ENCODE peak calls at places on chromosome 14, in four cellular contexts. Q is epithelial cell of proximal tubule, I is AG10803, N is transverse colon. A is an unnamed sample.

GRCh38 chr14:36021030-36021422 is 155.5 kb downstream of the PTCSC3 start:
- DNase-seq in Q (no peak), I (no peak), N (no peak), A (no peak)

GRCh38 chr14:36583242-36584166 is 1.1 kb upstream of the NKX2-8 start:
- DNase-seq in Q (no peak), I (no peak), N (no peak), A (no peak)

GRCh38 chr14:88128811-88129210 is 123.9 kb downstream of the GPR65 start:
- DNase-seq in Q (no peak), I (no peak), N (peak), A (no peak)

GRCh38 chr14:49992901-49993335 is 100.0 kb downstream of the ARF6 start:
- DNase-seq in Q (no peak), I (peak), N (no peak), A (peak)

GRCh38 chr14:94805726-94806288 is 35.9 kb upstream of the GSC start:
- DNase-seq in Q (no peak), I (peak), N (peak), A (no peak)

GRCh38 chr14:51677276-51677675 is 25.6 kb downstream of the FRMD6 start:
- DNase-seq in Q (peak), I (peak), N (no peak), A (peak)

GRCh38 chr14:66425402-66425801 is 60.8 kb upstream of the CCDC196 start:
- DNase-seq in Q (no peak), I (no peak), N (no peak), A (no peak)

GRCh38 chr14:88363624-88364023 is 21.8 kb upstream of the SPATA7 start:
- DNase-seq in Q (no peak), I (no peak), N (no peak), A (no peak)

GRCh38 chr14:89673499-89674225 is 256.6 kb upstream of the FOXN3 start:
- DNase-seq in Q (no peak), I (peak), N (peak), A (peak)

DNA sequence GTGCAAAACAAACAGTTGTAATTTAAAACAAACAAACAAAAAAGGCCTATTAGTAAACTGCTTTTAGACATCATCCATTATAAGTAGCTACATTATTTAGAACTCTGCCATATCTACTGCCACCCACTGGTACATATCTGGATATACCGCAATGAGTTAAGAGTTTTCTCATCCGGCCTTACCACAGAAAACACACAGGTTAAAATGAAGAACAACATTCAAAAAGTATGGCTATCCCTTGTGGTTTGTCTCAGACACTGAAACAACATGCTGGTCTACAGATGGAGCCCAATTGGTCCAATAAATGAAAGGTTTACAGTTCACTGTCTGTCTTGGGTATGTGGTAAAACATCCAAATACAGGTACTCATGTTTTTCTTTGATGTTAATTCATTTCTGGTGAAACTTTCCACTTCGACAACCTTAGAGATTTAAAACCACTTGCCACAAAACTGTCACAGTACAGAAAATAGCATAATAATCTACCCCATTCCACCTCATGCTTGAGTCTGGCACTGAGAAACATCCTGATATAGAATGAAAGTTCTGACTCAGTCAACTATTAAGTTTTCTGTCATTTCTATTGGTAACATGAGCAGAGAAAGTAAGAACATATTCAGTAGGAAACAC is 354.3 kb downstream of the CEP128 start:
- DNase-seq in Q (peak), I (peak), N (no peak), A (peak)
- TF ChIP-seq CTCF in Q (peak), I (peak), N (peak), A (peak)

GRCh38 chr14:55625481-55625880 is 45.5 kb downstream of the KTN1 start:
- DNase-seq in Q (no peak), I (peak), N (no peak), A (no peak)
- H3K4me3 ChIP-seq in Q (no peak), I (no peak), N (no peak), A (no peak)

GRCh38 chr14:76083796-76084195 is 67.9 kb upstream of the GPATCH2L start:
- DNase-seq in Q (no peak), I (no peak), N (no peak), A (no peak)

GRCh38 chr14:76084374-76084773 is 67.3 kb upstream of the GPATCH2L start:
- DNase-seq in Q (no peak), I (no peak), N (no peak), A (no peak)

GRCh38 chr14:76086636-76087035 is 65.1 kb upstream of the GPATCH2L start:
- DNase-seq in Q (no peak), I (no peak), N (no peak), A (no peak)

GRCh38 chr14:76081642-76082041 is 70.1 kb upstream of the GPATCH2L start:
- DNase-seq in Q (no peak), I (no peak), N (no peak), A (no peak)

DNA sequence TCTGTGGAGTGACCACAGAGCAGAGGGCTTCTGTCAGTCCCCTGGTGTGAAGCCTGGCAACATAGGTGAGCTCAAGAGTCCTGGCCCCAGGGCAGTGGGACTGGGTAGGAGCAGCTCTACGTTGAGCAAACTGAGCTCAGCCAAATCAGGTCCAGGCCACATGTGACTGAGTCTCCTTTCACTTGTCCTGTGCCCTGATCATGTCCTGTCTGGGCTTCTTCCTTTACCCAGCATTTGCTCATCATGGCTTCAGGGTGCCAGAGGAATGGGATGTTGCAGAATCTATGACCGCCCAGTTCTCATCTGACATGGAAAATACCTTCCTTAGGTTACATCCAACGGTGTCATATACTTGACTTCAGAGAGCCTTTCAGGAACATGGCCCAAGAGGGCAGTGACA is 66.4 kb upstream of the GPATCH2L start:
- DNase-seq in Q (no peak), I (no peak), N (no peak), A (no peak)
- TF ChIP-seq CTCF in Q (no peak), I (no peak), N (no peak), A (no peak)

DNA sequence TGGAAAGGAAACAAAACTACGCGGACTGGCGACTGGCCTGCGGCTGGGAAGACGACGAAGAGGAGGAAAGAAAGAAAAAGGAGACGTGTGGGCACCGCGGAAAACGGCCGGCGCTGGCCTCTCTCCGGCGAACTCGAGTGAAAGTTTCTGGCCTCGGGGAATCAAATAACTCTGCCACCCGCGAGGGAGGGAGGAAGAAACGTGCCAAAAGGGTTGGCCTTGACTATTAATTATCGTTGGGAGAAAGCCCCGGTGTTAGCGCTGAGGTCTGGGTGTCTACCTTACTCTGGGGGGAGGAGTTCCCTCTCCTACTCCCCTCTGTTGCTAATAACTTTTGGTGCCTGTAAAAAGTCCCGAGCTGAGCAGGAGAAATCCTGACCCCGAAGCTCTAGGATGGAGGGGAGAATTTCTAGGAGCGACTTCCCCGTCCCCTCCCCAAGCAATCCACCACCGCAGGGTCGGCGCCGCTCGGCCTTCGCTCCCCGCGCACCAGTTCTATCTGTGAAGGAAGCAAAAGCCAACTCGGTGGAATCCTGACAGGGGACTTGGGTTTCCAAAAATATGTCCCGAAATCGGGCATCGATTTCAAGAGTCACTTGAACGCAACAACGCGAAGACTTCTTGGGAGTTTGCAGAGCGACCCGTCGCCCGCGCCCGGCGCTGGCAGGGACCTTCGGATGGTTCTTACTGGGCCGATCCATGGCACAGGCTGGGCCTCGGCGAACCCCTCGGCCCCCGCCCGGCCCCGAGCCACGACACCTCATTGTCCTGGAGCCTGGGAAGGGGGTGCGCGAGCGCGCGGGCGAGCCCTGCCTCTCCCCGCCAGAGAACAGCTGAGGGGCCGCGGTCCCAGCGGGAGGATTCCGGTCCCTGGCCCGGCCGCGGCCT is 1.7 kb downstream of the OTX2 start:
- DNase-seq in Q (no peak), I (no peak), N (no peak), A (no peak)
- H3K4me3 ChIP-seq in Q (no peak), I (no peak), N (no peak), A (no peak)

DNA sequence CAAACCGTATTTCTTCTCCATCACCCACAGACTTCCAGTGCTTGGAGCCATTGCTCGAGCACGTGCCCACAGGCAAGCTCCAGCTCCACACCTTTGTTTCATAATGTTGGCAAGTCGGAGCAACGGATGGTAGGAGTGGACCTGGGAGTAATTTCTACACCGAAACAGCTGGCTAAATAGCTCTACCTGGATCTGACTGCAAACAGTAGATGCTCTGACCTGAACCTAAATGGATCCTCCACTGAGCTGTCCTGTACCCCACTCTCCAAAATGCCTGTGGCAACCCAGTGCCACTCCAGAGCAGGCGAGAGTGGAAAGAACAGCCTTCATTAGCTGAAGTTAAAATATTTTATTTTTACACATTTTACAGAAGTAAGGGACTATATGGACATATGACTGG is 108.7 kb downstream of the BMP4 start:
- DNase-seq in Q (no peak), I (no peak), N (no peak), A (no peak)
- TF ChIP-seq CTCF in Q (no peak), I (no peak), N (no peak), A (no peak)

GRCh38 chr14:59530349-59530748 is 46.0 kb downstream of the JKAMP start:
- DNase-seq in Q (no peak), I (no peak), N (no peak), A (no peak)

GRCh38 chr14:59534361-59534987 is 42.1 kb downstream of the CCDC175 start:
- DNase-seq in Q (no peak), I (no peak), N (no peak), A (peak)

GRCh38 chr14:59529189-59529588 is 44.9 kb downstream of the JKAMP start:
- DNase-seq in Q (no peak), I (no peak), N (no peak), A (peak)
- H3K4me3 ChIP-seq in Q (no peak), I (no peak), N (no peak), A (no peak)

GRCh38 chr14:81625343-81625742 is 91.7 kb upstream of the SEL1L start:
- DNase-seq in Q (no peak), I (peak), N (no peak), A (peak)
- TF ChIP-seq CTCF in Q (peak), I (peak), N (peak), A (no peak)

DNA sequence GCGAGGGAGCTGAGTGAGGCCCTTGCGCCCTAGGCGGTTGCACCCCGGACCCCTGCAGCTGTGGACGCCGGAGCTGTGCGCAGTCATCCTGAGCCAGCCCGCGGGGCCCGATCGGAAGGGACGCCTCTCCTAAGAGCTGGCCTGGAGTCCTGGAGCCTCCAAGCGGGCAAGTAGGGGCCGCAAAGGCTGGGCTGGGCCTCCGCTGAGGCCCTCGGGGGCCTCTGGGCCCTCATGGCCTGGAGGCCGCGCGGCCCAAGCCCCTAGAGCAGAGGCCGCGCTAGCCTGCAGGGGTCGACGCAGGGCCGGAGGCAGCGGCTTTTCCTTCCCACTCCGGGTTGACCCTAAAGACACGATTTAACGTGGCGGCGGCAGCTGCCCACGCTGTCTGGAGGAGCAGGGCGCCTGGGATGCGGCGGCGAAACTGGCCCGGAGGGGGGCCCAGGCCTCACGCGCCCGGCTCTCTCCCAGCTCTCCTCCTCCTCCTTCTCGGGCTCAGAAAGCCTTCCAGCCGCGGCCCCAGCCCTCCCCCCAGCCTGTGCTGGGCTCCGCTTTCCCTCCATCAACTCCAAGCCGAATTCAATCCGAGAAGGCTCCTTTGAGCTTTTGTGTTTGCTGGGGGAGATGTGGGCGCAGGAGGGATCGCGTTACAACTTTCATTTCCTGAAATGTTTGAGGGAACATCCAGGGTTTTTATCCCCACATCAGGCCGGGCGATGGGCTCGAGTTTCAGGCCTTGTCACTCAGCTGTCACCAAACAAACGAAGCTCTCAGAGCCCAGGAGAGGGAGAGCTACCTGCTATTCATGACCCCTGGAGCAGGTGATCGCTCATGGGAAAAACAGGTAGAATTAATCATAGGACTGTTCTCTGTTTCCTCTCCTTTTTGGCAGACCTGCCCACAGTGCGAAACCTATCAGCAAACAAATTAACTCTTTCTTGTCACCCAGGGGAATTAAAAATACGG is 11.5 kb downstream of the SIX1 start:
- DNase-seq in Q (no peak), I (peak), N (no peak), A (no peak)
- H3K4me3 ChIP-seq in Q (peak), I (peak), N (peak), A (peak)

GRCh38 chr14:31300883-31301282 is 93.3 kb upstream of the HECTD1 start:
- DNase-seq in Q (no peak), I (no peak), N (no peak), A (no peak)

GRCh38 chr14:31303654-31304053 is 96.1 kb upstream of the HECTD1 start:
- DNase-seq in Q (no peak), I (no peak), N (no peak), A (no peak)

GRCh38 chr14:31297112-31297511 is 89.5 kb upstream of the HECTD1 start:
- DNase-seq in Q (no peak), I (no peak), N (no peak), A (no peak)

GRCh38 chr14:31297701-31298344 is 90.2 kb upstream of the HECTD1 start:
- DNase-seq in Q (no peak), I (peak), N (no peak), A (no peak)

DNA sequence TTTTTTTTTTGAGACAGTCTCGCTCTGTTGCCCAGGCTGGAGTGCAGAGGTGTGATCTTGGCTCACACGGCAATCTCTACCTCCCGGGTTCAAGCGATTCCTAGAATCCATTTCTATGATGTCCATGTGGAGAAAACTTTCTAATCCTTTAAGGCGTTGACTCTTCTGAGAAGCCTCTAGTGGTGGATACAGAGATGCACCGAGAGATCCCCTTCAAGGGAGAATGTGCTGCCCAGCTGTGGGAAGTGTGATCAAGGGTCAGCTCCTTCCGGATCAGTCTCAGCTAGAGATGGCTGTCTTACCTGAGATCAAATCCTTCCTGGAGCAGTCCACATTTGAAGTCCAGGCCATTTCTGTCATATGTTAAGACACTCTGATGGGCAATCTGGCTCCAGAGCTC is 92.7 kb upstream of the HECTD1 start:
- DNase-seq in Q (no peak), I (peak), N (no peak), A (no peak)
- TF ChIP-seq CTCF in Q (peak), I (peak), N (no peak), A (peak)